ENCODE peak calls at places on chromosomes 2 and 18, in eight cellular contexts. One of them, this sample, is unnamed.

GRCh38 chr2:75108937-75109482 is 90.3 kb downstream of the TACR1 start:
- DNase-seq in cardiac muscle cell: no peak
- DNase-seq in stomach: no peak
- DNase-seq in fibroblast of lung: no peak
- DNase-seq in breast epithelium: no peak
- DNase-seq in CD8-positive, alpha-beta memory T cell: no peak
- DNase-seq in tibial nerve: no peak
- DNase-seq in brain microvascular endothelial cell: no peak
- DNase-seq in this sample: no peak

GRCh38 chr2:152247337-152247695 is 71.8 kb upstream of the STAM2 start:
- DNase-seq in tibial nerve: no peak
- DNase-seq in stomach: no peak
- DNase-seq in CD8-positive, alpha-beta memory T cell: no peak
- DNase-seq in cardiac muscle cell: no peak
- DNase-seq in breast epithelium: no peak
- DNase-seq in brain microvascular endothelial cell: peak; percentile 17
- DNase-seq in fibroblast of lung: no peak
- DNase-seq in this sample: no peak

GRCh38 chr18:23718731-23719130 is 29.5 kb downstream of the LAMA3 start:
- DNase-seq in fibroblast of lung: no peak
- DNase-seq in cardiac muscle cell: no peak
- DNase-seq in stomach: no peak
- DNase-seq in breast epithelium: no peak
- DNase-seq in brain microvascular endothelial cell: no peak
- DNase-seq in tibial nerve: no peak
- DNase-seq in CD8-positive, alpha-beta memory T cell: no peak
- DNase-seq in this sample: no peak

GRCh38 chr2:206584323-206585116 is 57.8 kb upstream of the FAM237A start:
- DNase-seq in fibroblast of lung: no peak
- DNase-seq in stomach: no peak
- DNase-seq in tibial nerve: no peak
- DNase-seq in brain microvascular endothelial cell: no peak
- DNase-seq in cardiac muscle cell: no peak
- DNase-seq in CD8-positive, alpha-beta memory T cell: no peak
- DNase-seq in breast epithelium: no peak
- DNase-seq in this sample: no peak

GRCh38 chr2:232479341-232480200 is 8.1 kb downstream of the ECEL1 start:
- DNase-seq in fibroblast of lung: no peak
- DNase-seq in brain microvascular endothelial cell: no peak
- DNase-seq in CD8-positive, alpha-beta memory T cell: peak; percentile 32
- DNase-seq in breast epithelium: no peak
- DNase-seq in stomach: no peak
- DNase-seq in tibial nerve: no peak
- DNase-seq in cardiac muscle cell: no peak
- DNase-seq in this sample: no peak

GRCh38 chr2:217099561-217099960 is 239.7 kb upstream of the TNP1 start:
- DNase-seq in tibial nerve: peak; percentile 23
- DNase-seq in CD8-positive, alpha-beta memory T cell: no peak
- DNase-seq in fibroblast of lung: peak; percentile 70
- DNase-seq in stomach: no peak
- DNase-seq in cardiac muscle cell: peak; percentile 60
- DNase-seq in brain microvascular endothelial cell: no peak
- DNase-seq in breast epithelium: no peak
- DNase-seq in this sample: no peak

GRCh38 chr2:191946471-191947182 is 99.7 kb upstream of the CAVIN2 start:
- DNase-seq in stomach: no peak
- DNase-seq in CD8-positive, alpha-beta memory T cell: no peak
- DNase-seq in cardiac muscle cell: no peak
- DNase-seq in tibial nerve: no peak
- DNase-seq in brain microvascular endothelial cell: no peak
- DNase-seq in fibroblast of lung: no peak
- DNase-seq in breast epithelium: no peak
- DNase-seq in this sample: no peak

GRCh38 chr2:20615466-20616241 is 35.2 kb downstream of the HS1BP3 start:
- DNase-seq in breast epithelium: no peak
- DNase-seq in fibroblast of lung: no peak
- DNase-seq in tibial nerve: peak; percentile 21
- DNase-seq in brain microvascular endothelial cell: no peak
- DNase-seq in stomach: peak; percentile 25
- DNase-seq in CD8-positive, alpha-beta memory T cell: peak; percentile 37
- DNase-seq in cardiac muscle cell: no peak
- DNase-seq in this sample: no peak

GRCh38 chr18:58362829-58363231 is 266.1 kb downstream of the ALPK2 start:
- DNase-seq in stomach: no peak
- DNase-seq in fibroblast of lung: peak; percentile 53
- DNase-seq in breast epithelium: no peak
- DNase-seq in tibial nerve: no peak
- DNase-seq in brain microvascular endothelial cell: no peak
- DNase-seq in cardiac muscle cell: no peak
- DNase-seq in CD8-positive, alpha-beta memory T cell: no peak
- DNase-seq in this sample: no peak

GRCh38 chr18:55239764-55240163 is 280.5 kb upstream of the CCDC68 start:
- DNase-seq in breast epithelium: no peak
- DNase-seq in fibroblast of lung: no peak
- DNase-seq in stomach: no peak
- DNase-seq in tibial nerve: no peak
- DNase-seq in brain microvascular endothelial cell: no peak
- DNase-seq in CD8-positive, alpha-beta memory T cell: no peak
- DNase-seq in cardiac muscle cell: peak; percentile 45
- DNase-seq in this sample: no peak

GRCh38 chr18:58776084-58776483 is 88.6 kb upstream of the ZNF532 start:
- DNase-seq in tibial nerve: no peak
- DNase-seq in brain microvascular endothelial cell: no peak
- DNase-seq in fibroblast of lung: no peak
- DNase-seq in CD8-positive, alpha-beta memory T cell: no peak
- DNase-seq in stomach: no peak
- DNase-seq in breast epithelium: no peak
- DNase-seq in cardiac muscle cell: peak; percentile 44
- DNase-seq in this sample: no peak

GRCh38 chr2:238857929-238858328 is 10.0 kb downstream of the TWIST2 start:
- DNase-seq in cardiac muscle cell: no peak
- DNase-seq in fibroblast of lung: no peak
- DNase-seq in CD8-positive, alpha-beta memory T cell: no peak
- DNase-seq in breast epithelium: no peak
- DNase-seq in stomach: no peak
- DNase-seq in brain microvascular endothelial cell: no peak
- DNase-seq in tibial nerve: no peak
- DNase-seq in this sample: no peak

GRCh38 chr18:63439334-63439733 is 17.1 kb upstream of the VPS4B start:
- DNase-seq in brain microvascular endothelial cell: peak; percentile 28
- DNase-seq in breast epithelium: peak; percentile 49
- DNase-seq in tibial nerve: no peak
- DNase-seq in cardiac muscle cell: peak; percentile 81
- DNase-seq in stomach: peak; percentile 39
- DNase-seq in CD8-positive, alpha-beta memory T cell: peak; percentile 56
- DNase-seq in fibroblast of lung: peak; percentile 81
- DNase-seq in this sample: no peak

GRCh38 chr2:69692424-69692823 is 48.9 kb upstream of the AAK1 start:
- DNase-seq in fibroblast of lung: peak; percentile 28
- DNase-seq in CD8-positive, alpha-beta memory T cell: no peak
- DNase-seq in stomach: no peak
- DNase-seq in tibial nerve: no peak
- DNase-seq in brain microvascular endothelial cell: peak; percentile 38
- DNase-seq in breast epithelium: no peak
- DNase-seq in cardiac muscle cell: peak; percentile 17
- DNase-seq in this sample: no peak

GRCh38 chr2:219514196-219514761 is at the start of gene ASIC4:
- DNase-seq in tibial nerve: no peak
- DNase-seq in CD8-positive, alpha-beta memory T cell: no peak
- DNase-seq in breast epithelium: no peak
- DNase-seq in fibroblast of lung: no peak
- DNase-seq in cardiac muscle cell: peak; percentile 21
- DNase-seq in stomach: no peak
- DNase-seq in brain microvascular endothelial cell: no peak
- DNase-seq in this sample: no peak

DNA sequence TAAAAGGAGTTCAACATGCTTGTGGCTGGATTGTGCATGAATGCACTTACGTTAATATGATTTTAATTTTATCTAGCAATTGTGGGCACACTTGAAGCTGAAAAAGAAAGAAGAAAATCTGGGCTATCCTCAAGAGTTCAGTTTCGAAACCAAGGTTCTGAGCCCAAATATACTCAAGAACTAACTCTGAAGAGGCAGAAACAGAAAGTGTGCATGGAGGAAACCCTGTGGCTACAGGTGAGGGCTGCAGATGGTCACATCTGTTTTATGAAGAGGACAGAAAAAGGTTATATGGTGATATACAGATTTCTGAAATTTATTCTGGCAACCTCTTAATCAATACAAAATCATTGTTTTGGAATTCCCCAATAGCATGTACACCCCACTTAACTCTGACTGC is 57.3 kb downstream of the ITGA6 start:
- DNase-seq in stomach: no peak
- DNase-seq in breast epithelium: no peak
- DNase-seq in brain microvascular endothelial cell: no peak
- DNase-seq in CD8-positive, alpha-beta memory T cell: no peak
- DNase-seq in cardiac muscle cell: no peak
- DNase-seq in tibial nerve: no peak
- DNase-seq in fibroblast of lung: no peak
- DNase-seq in this sample: no peak
- H3K36me3 ChIP-seq in stomach: peaks cover 76% of the 10 kb centered on the region
- H3K36me3 ChIP-seq in breast epithelium: no peaks in the 10 kb centered on the region
- H3K36me3 ChIP-seq in brain microvascular endothelial cell: no peaks in the 10 kb centered on the region
- H3K36me3 ChIP-seq in CD8-positive, alpha-beta memory T cell: peaks cover 45% of the 10 kb centered on the region
- H3K36me3 ChIP-seq in cardiac muscle cell: no peaks in the 10 kb centered on the region
- H3K36me3 ChIP-seq in tibial nerve: no peaks in the 10 kb centered on the region
- H3K36me3 ChIP-seq in fibroblast of lung: no peaks in the 10 kb centered on the region
- H3K36me3 ChIP-seq in this sample: no peaks in the 10 kb centered on the region

GRCh38 chr2:15603948-15604347 is 12.3 kb downstream of the DDX1 start:
- DNase-seq in cardiac muscle cell: no peak
- DNase-seq in tibial nerve: no peak
- DNase-seq in stomach: no peak
- DNase-seq in CD8-positive, alpha-beta memory T cell: no peak
- DNase-seq in fibroblast of lung: no peak
- DNase-seq in brain microvascular endothelial cell: no peak
- DNase-seq in breast epithelium: no peak
- DNase-seq in this sample: no peak

GRCh38 chr2:15607709-15608391 is 16.2 kb downstream of the DDX1 start:
- DNase-seq in tibial nerve: no peak
- DNase-seq in CD8-positive, alpha-beta memory T cell: no peak
- DNase-seq in stomach: no peak
- DNase-seq in breast epithelium: no peak
- DNase-seq in cardiac muscle cell: no peak
- DNase-seq in brain microvascular endothelial cell: no peak
- DNase-seq in fibroblast of lung: no peak
- DNase-seq in this sample: no peak

GRCh38 chr2:15603044-15603765 is 11.5 kb downstream of the DDX1 start:
- DNase-seq in brain microvascular endothelial cell: no peak
- DNase-seq in CD8-positive, alpha-beta memory T cell: no peak
- DNase-seq in breast epithelium: no peak
- DNase-seq in stomach: no peak
- DNase-seq in fibroblast of lung: no peak
- DNase-seq in tibial nerve: no peak
- DNase-seq in cardiac muscle cell: no peak
- DNase-seq in this sample: no peak

GRCh38 chr2:15606481-15607441 is 15.1 kb downstream of the DDX1 start:
- DNase-seq in CD8-positive, alpha-beta memory T cell: no peak
- DNase-seq in fibroblast of lung: no peak
- DNase-seq in stomach: no peak
- DNase-seq in brain microvascular endothelial cell: no peak
- DNase-seq in cardiac muscle cell: no peak
- DNase-seq in breast epithelium: no peak
- DNase-seq in tibial nerve: no peak
- DNase-seq in this sample: no peak

GRCh38 chr2:15605721-15606120 is 14.1 kb downstream of the DDX1 start:
- DNase-seq in tibial nerve: no peak
- DNase-seq in stomach: no peak
- DNase-seq in brain microvascular endothelial cell: no peak
- DNase-seq in breast epithelium: no peak
- DNase-seq in CD8-positive, alpha-beta memory T cell: no peak
- DNase-seq in cardiac muscle cell: no peak
- DNase-seq in fibroblast of lung: no peak
- DNase-seq in this sample: no peak
- H3K36me3 ChIP-seq in tibial nerve: peaks cover 36% of the 10 kb centered on the region
- H3K36me3 ChIP-seq in stomach: peaks cover 100% of the 10 kb centered on the region
- H3K36me3 ChIP-seq in brain microvascular endothelial cell: peaks cover 81% of the 10 kb centered on the region
- H3K36me3 ChIP-seq in breast epithelium: peaks cover 23% of the 10 kb centered on the region
- H3K36me3 ChIP-seq in CD8-positive, alpha-beta memory T cell: peaks cover 65% of the 10 kb centered on the region
- H3K36me3 ChIP-seq in cardiac muscle cell: peaks cover 89% of the 10 kb centered on the region
- H3K36me3 ChIP-seq in fibroblast of lung: peaks cover 18% of the 10 kb centered on the region
- H3K36me3 ChIP-seq in this sample: peaks cover 2% of the 10 kb centered on the region

DNA sequence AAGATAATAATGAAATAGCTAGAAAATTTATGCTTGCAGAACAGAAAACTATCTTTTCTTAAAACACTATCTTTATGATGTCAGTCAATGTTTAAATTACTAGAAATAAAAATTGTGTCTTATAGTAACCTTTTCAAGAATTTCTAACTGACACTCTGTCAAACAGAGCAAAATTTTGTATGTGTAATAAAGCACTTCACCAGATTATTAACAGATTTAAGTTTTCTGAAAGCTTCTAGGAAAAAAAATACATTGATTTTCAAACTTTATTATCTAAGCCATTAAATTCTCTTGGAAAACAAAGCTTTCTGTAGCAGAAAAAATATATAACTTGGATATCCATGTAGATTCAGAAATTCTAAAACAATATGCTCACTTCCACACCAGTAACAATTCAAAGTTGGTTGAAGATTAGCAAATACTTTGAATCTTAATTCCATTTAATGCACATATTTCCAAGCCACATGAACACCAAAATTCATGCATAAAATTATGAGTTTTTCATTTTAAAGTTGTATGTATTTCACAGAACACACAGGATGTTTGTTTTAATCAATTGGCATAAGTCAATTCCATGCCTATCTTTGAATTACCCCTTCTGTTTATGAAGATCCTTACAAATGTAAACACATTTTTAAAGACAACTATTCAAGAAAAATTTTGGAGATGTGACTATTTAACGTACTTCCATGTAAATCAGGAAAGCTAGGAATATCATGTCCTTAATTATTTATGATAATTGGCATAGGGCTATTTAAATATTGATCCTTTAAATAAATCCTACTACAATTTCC is 19.9 kb downstream of the FN1 start:
- DNase-seq in cardiac muscle cell: no peak
- DNase-seq in breast epithelium: no peak
- DNase-seq in tibial nerve: no peak
- DNase-seq in stomach: no peak
- DNase-seq in fibroblast of lung: no peak
- DNase-seq in CD8-positive, alpha-beta memory T cell: no peak
- DNase-seq in brain microvascular endothelial cell: no peak
- DNase-seq in this sample: no peak
- H3K36me3 ChIP-seq in cardiac muscle cell: peaks cover 8% of the 10 kb centered on the region
- H3K36me3 ChIP-seq in breast epithelium: no peaks in the 10 kb centered on the region
- H3K36me3 ChIP-seq in tibial nerve: no peaks in the 10 kb centered on the region
- H3K36me3 ChIP-seq in stomach: peaks cover 7% of the 10 kb centered on the region
- H3K36me3 ChIP-seq in fibroblast of lung: peaks cover 21% of the 10 kb centered on the region
- H3K36me3 ChIP-seq in CD8-positive, alpha-beta memory T cell: no peaks in the 10 kb centered on the region
- H3K36me3 ChIP-seq in brain microvascular endothelial cell: peaks cover 93% of the 10 kb centered on the region
- H3K36me3 ChIP-seq in this sample: peaks cover 4% of the 10 kb centered on the region

GRCh38 chr2:113720167-113720566 is 36.3 kb downstream of the SLC35F5 start:
- DNase-seq in stomach: no peak
- DNase-seq in brain microvascular endothelial cell: no peak
- DNase-seq in CD8-positive, alpha-beta memory T cell: no peak
- DNase-seq in cardiac muscle cell: peak; percentile 37
- DNase-seq in breast epithelium: no peak
- DNase-seq in tibial nerve: no peak
- DNase-seq in fibroblast of lung: peak; percentile 23
- DNase-seq in this sample: no peak

GRCh38 chr2:113723411-113723810 is 33.0 kb downstream of the SLC35F5 start:
- DNase-seq in breast epithelium: no peak
- DNase-seq in stomach: no peak
- DNase-seq in cardiac muscle cell: no peak
- DNase-seq in CD8-positive, alpha-beta memory T cell: no peak
- DNase-seq in fibroblast of lung: no peak
- DNase-seq in tibial nerve: no peak
- DNase-seq in brain microvascular endothelial cell: no peak
- DNase-seq in this sample: no peak

GRCh38 chr2:113724010-113724409 is 32.4 kb downstream of the SLC35F5 start:
- DNase-seq in stomach: no peak
- DNase-seq in tibial nerve: no peak
- DNase-seq in CD8-positive, alpha-beta memory T cell: no peak
- DNase-seq in cardiac muscle cell: no peak
- DNase-seq in brain microvascular endothelial cell: no peak
- DNase-seq in fibroblast of lung: no peak
- DNase-seq in breast epithelium: no peak
- DNase-seq in this sample: no peak
- H3K36me3 ChIP-seq in stomach: peaks cover 83% of the 10 kb centered on the region
- H3K36me3 ChIP-seq in tibial nerve: no peaks in the 10 kb centered on the region
- H3K36me3 ChIP-seq in CD8-positive, alpha-beta memory T cell: no peaks in the 10 kb centered on the region
- H3K36me3 ChIP-seq in cardiac muscle cell: peaks cover 34% of the 10 kb centered on the region
- H3K36me3 ChIP-seq in brain microvascular endothelial cell: peaks cover 9% of the 10 kb centered on the region
- H3K36me3 ChIP-seq in fibroblast of lung: peaks cover 4% of the 10 kb centered on the region
- H3K36me3 ChIP-seq in breast epithelium: no peaks in the 10 kb centered on the region
- H3K36me3 ChIP-seq in this sample: no peaks in the 10 kb centered on the region